ENCODE peak calls at places on chromosomes 1 and 21, in four cellular contexts. One of them, this sample, is unnamed.

GRCh38 chr1:156738407-156738806 is 2.5 kb downstream of the MRPL24 start:
- DNase-seq in SK-MEL-5: no peak
- DNase-seq in T-helper 9 cell: no peak
- DNase-seq in amniotic stem cell: no peak
- DNase-seq in this sample: no peak

GRCh38 chr1:218369688-218370511 is 24.8 kb downstream of the TGFB2 start:
- DNase-seq in SK-MEL-5: no peak
- DNase-seq in T-helper 9 cell: no peak
- DNase-seq in amniotic stem cell: no peak
- DNase-seq in this sample: no peak

GRCh38 chr1:107874221-107874620 is 90.8 kb downstream of the VAV3 start:
- DNase-seq in SK-MEL-5: no peak
- DNase-seq in T-helper 9 cell: no peak
- DNase-seq in amniotic stem cell: no peak
- DNase-seq in this sample: no peak

GRCh38 chr1:3587133-3587733 is 24.1 kb downstream of the MEGF6 start:
- DNase-seq in SK-MEL-5: no peak
- DNase-seq in T-helper 9 cell: no peak
- DNase-seq in amniotic stem cell: no peak
- DNase-seq in this sample: no peak

GRCh38 chr21:17550671-17551308 is 37.9 kb downstream of the CXADR start:
- DNase-seq in SK-MEL-5: no peak
- DNase-seq in T-helper 9 cell: no peak
- DNase-seq in amniotic stem cell: no peak
- DNase-seq in this sample: no peak

GRCh38 chr1:3691421-3692204 is 39.3 kb downstream of the TP73 start:
- DNase-seq in SK-MEL-5: no peak
- DNase-seq in T-helper 9 cell: no peak
- DNase-seq in amniotic stem cell: no peak
- DNase-seq in this sample: no peak

GRCh38 chr1:21909787-21910503 is 27.2 kb downstream of the HSPG2 start:
- DNase-seq in SK-MEL-5: no peak
- DNase-seq in T-helper 9 cell: no peak
- DNase-seq in amniotic stem cell: no peak
- DNase-seq in this sample: peak

GRCh38 chr1:153540394-153541361 is at the start of gene S100A5:
- DNase-seq in SK-MEL-5: no peak
- DNase-seq in T-helper 9 cell: peak
- DNase-seq in amniotic stem cell: no peak
- DNase-seq in this sample: no peak

GRCh38 chr1:230085178-230085515 is 18.1 kb downstream of the GALNT2 start:
- DNase-seq in SK-MEL-5: no peak
- DNase-seq in T-helper 9 cell: no peak
- DNase-seq in amniotic stem cell: no peak
- DNase-seq in this sample: no peak

GRCh38 chr1:2298685-2299673 is 70.9 kb downstream of the SKI start:
- DNase-seq in SK-MEL-5: no peak
- DNase-seq in T-helper 9 cell: no peak
- DNase-seq in amniotic stem cell: no peak
- DNase-seq in this sample: no peak

GRCh38 chr1:2547210-2548067 is 8.7 kb upstream of the TNFRSF14 start:
- DNase-seq in SK-MEL-5: no peak
- DNase-seq in T-helper 9 cell: peak
- DNase-seq in amniotic stem cell: no peak
- DNase-seq in this sample: no peak

GRCh38 chr1:213622365-213623087 is 365.2 kb upstream of the PROX1 start:
- DNase-seq in SK-MEL-5: no peak
- DNase-seq in T-helper 9 cell: no peak
- DNase-seq in amniotic stem cell: no peak
- DNase-seq in this sample: no peak

GRCh38 chr1:73860421-73860950 is 337.5 kb downstream of the LRRIQ3 start:
- DNase-seq in SK-MEL-5: no peak
- DNase-seq in T-helper 9 cell: no peak
- DNase-seq in amniotic stem cell: no peak
- DNase-seq in this sample: no peak

GRCh38 chr1:229582011-229582694 is 23.6 kb upstream of the ABCB10 start:
- DNase-seq in SK-MEL-5: no peak
- DNase-seq in T-helper 9 cell: no peak
- DNase-seq in amniotic stem cell: no peak
- DNase-seq in this sample: no peak

GRCh38 chr1:35623832-35624231 is 17.5 kb downstream of the PSMB2 start:
- DNase-seq in SK-MEL-5: no peak
- DNase-seq in T-helper 9 cell: no peak
- DNase-seq in amniotic stem cell: no peak
- DNase-seq in this sample: no peak

GRCh38 chr1:34590211-34590623 is 164.6 kb upstream of the GJB5 start:
- DNase-seq in SK-MEL-5: no peak
- DNase-seq in T-helper 9 cell: no peak
- DNase-seq in amniotic stem cell: no peak
- DNase-seq in this sample: peak

GRCh38 chr1:111990026-111990877 is 784 bp upstream of the KCND3 start:
- DNase-seq in SK-MEL-5: no peak
- DNase-seq in T-helper 9 cell: no peak
- DNase-seq in amniotic stem cell: no peak
- DNase-seq in this sample: peak

GRCh38 chr21:45972716-45973474 is 8.7 kb upstream of the COL6A1 start:
- DNase-seq in SK-MEL-5: no peak
- DNase-seq in T-helper 9 cell: no peak
- DNase-seq in amniotic stem cell: no peak
- DNase-seq in this sample: peak

GRCh38 chr1:183942933-183943693 is 94.4 kb downstream of the COLGALT2 start:
- DNase-seq in SK-MEL-5: peak
- DNase-seq in T-helper 9 cell: no peak
- DNase-seq in amniotic stem cell: peak
- DNase-seq in this sample: no peak

GRCh38 chr21:45599146-45599581 is 44.4 kb upstream of the PCBP3 start:
- DNase-seq in SK-MEL-5: no peak
- DNase-seq in T-helper 9 cell: no peak
- DNase-seq in amniotic stem cell: no peak
- DNase-seq in this sample: no peak

GRCh38 chr1:64302971-64303370 is 99.5 kb downstream of the UBE2U start:
- DNase-seq in SK-MEL-5: no peak
- DNase-seq in T-helper 9 cell: no peak
- DNase-seq in amniotic stem cell: no peak
- DNase-seq in this sample: no peak

GRCh38 chr21:21111309-21111920 is 113.2 kb downstream of the NCAM2 start:
- DNase-seq in SK-MEL-5: peak
- DNase-seq in T-helper 9 cell: no peak
- DNase-seq in amniotic stem cell: no peak
- DNase-seq in this sample: no peak

GRCh38 chr1:206067486-206068302 is 14.7 kb downstream of the RHEX start:
- DNase-seq in SK-MEL-5: no peak
- DNase-seq in T-helper 9 cell: no peak
- DNase-seq in amniotic stem cell: no peak
- DNase-seq in this sample: no peak

GRCh38 chr1:65075123-65075976 is 72.7 kb upstream of the AK4 start:
- DNase-seq in SK-MEL-5: peak
- DNase-seq in T-helper 9 cell: peak
- DNase-seq in amniotic stem cell: no peak
- DNase-seq in this sample: peak

GRCh38 chr1:240888039-240888786 is 276.3 kb upstream of the GREM2 start:
- DNase-seq in SK-MEL-5: peak
- DNase-seq in T-helper 9 cell: no peak
- DNase-seq in amniotic stem cell: no peak
- DNase-seq in this sample: peak

GRCh38 chr1:245168921-245169320 is 14.1 kb downstream of the KIF26B start:
- DNase-seq in SK-MEL-5: no peak
- DNase-seq in T-helper 9 cell: no peak
- DNase-seq in amniotic stem cell: no peak
- DNase-seq in this sample: no peak